ENCODE peak calls at places on chromosomes 5 and 9, in nine cellular contexts. Q is GM12892, H is ureter, M is adipocyte, P is skeletal muscle cell, S is brain microvascular endothelial cell, R is dorsolateral prefrontal cortex, N is upper lobe of right lung, K is NCI-H510A treated with DMSO at 0.1 percent for 48 hours. V is an unnamed sample.
A peak's percentile ranks its signal among the peaks of the same experiment; 100 is the strongest.

GRCh38 chr5:72760259-72760658 is 56.2 kb upstream of the TNPO1 start:
- DNase-seq in K (no peak), Q (no peak), S (peak; percentile 50), P (no peak), M (peak; percentile 12), N (no peak), R (no peak), H (no peak), V (peak; percentile 6)

GRCh38 chr5:26121343-26121742 is 917.0 kb downstream of the CDH9 start:
- DNase-seq in R (no peak), P (no peak), M (no peak), H (no peak), N (no peak), Q (no peak), S (no peak), K (no peak), V (no peak)

GRCh38 chr9:15824310-15824709 is 271.5 kb downstream of the CCDC171 start:
- DNase-seq in M (peak; percentile 36), S (peak; percentile 12), P (peak; percentile 1), R (no peak), N (no peak), K (no peak), H (no peak), Q (no peak), V (peak; percentile 45)

GRCh38 chr5:83726912-83727311 is 6.3 kb upstream of the HAPLN1 start:
- DNase-seq in H (no peak), N (no peak), Q (no peak), P (no peak), R (no peak), K (no peak), M (peak; percentile 50), S (peak; percentile 25), V (no peak)

GRCh38 chr9:128002959-128003358 is 22.2 kb upstream of the EEIG1 start:
- DNase-seq in H (no peak), S (no peak), M (no peak), P (no peak), N (no peak), R (no peak), Q (no peak), K (no peak), V (no peak)

GRCh38 chr5:173789031-173789920 is 98.9 kb upstream of the CPEB4 start:
- DNase-seq in R (no peak), Q (no peak), K (no peak), P (peak; percentile 64), N (peak; percentile 79), S (peak; percentile 83), H (no peak), M (peak; percentile 72), V (peak; percentile 82)

GRCh38 chr9:129823163-129823933 is 588 bp downstream of the TOR1A start:
- DNase-seq in N (peak; percentile 72), S (no peak), H (no peak), P (no peak), Q (peak; percentile 44), K (no peak), R (no peak), M (peak; percentile 50), V (peak; percentile 35)

GRCh38 chr5:39080597-39081204 is 6.5 kb upstream of the RICTOR start:
- DNase-seq in P (no peak), H (no peak), K (peak; percentile 45), R (peak; percentile 30), S (peak; percentile 25), N (no peak), Q (no peak), M (peak; percentile 88), V (peak; percentile 74)

GRCh38 chr9:135126480-135127187 is 39.2 kb downstream of the OLFM1 start:
- DNase-seq in R (peak; percentile 76), H (no peak), N (no peak), P (no peak), S (no peak), Q (no peak), K (no peak), M (no peak), V (peak; percentile 60)

GRCh38 chr5:154046486-154046885 is 7.7 kb downstream of the MFAP3 start:
- DNase-seq in M (no peak), K (no peak), R (no peak), P (no peak), S (no peak), H (no peak), Q (no peak), N (no peak), V (no peak)

GRCh38 chr5:177434437-177434836 is 8.0 kb downstream of the GRK6 start:
- DNase-seq in R (no peak), S (no peak), P (no peak), H (no peak), Q (no peak), N (no peak), K (no peak), M (no peak), V (no peak)

GRCh38 chr5:174145821-174146220 is 100.3 kb downstream of the NSG2 start:
- DNase-seq in Q (no peak), M (no peak), R (peak; percentile 46), K (peak; percentile 50), S (no peak), P (no peak), N (no peak), H (no peak), V (no peak)

GRCh38 chr9:138063033-138063432 is 185.5 kb downstream of the CACNA1B start:
- DNase-seq in M (no peak), P (no peak), Q (no peak), H (no peak), N (peak; percentile 22), K (no peak), S (no peak), R (no peak), V (no peak)

GRCh38 chr9:4297151-4297794 is 2.6 kb downstream of the GLIS3 start:
- DNase-seq in R (no peak), M (peak; percentile 89), H (peak; percentile 84), S (peak; percentile 88), Q (peak; percentile 18), K (peak; percentile 9), N (peak; percentile 86), P (peak; percentile 70), V (peak; percentile 83)

GRCh38 chr5:160957312-160957711 is 105.3 kb upstream of the ATP10B start:
- DNase-seq in H (no peak), K (no peak), R (no peak), S (no peak), P (no peak), M (no peak), Q (no peak), N (no peak), V (no peak)

GRCh38 chr5:159459951-159460538 is 129.8 kb upstream of the IL12B start:
- DNase-seq in N (no peak), H (no peak), M (peak; percentile 51), R (no peak), S (peak; percentile 36), P (peak; percentile 40), Q (no peak), K (no peak), V (peak; percentile 34)

GRCh38 chr5:159240301-159240870 is 22.7 kb upstream of the UBLCP1 start:
- DNase-seq in M (peak; percentile 32), H (no peak), K (no peak), N (no peak), P (no peak), R (no peak), S (peak; percentile 66), Q (no peak), V (no peak)

GRCh38 chr9:133088146-133088750 is 26.5 kb downstream of the CEL start:
- DNase-seq in N (peak; percentile 52), Q (no peak), K (no peak), R (no peak), P (no peak), S (no peak), M (no peak), H (no peak), V (no peak)

GRCh38 chr5:624118-624950 is 12.2 kb downstream of the CEP72 start:
- DNase-seq in K (no peak), N (peak; percentile 54), P (no peak), R (no peak), H (no peak), M (no peak), Q (no peak), S (no peak), V (no peak)

GRCh38 chr5:1011226-1011631 is 2.6 kb downstream of the NKD2 start:
- DNase-seq in P (no peak), H (peak; percentile 43), M (no peak), R (no peak), Q (peak; percentile 80), K (peak; percentile 84), S (no peak), N (peak; percentile 74), V (no peak)

GRCh38 chr9:70829591-70830265 is 291.7 kb downstream of the TRPM3 start:
- DNase-seq in H (no peak), P (no peak), M (no peak), S (no peak), K (no peak), Q (no peak), R (no peak), N (no peak), V (no peak)

GRCh38 chr9:134436356-134436717 is 110.1 kb downstream of the RXRA start:
- DNase-seq in N (no peak), Q (no peak), R (peak; percentile 37), P (no peak), K (no peak), S (no peak), M (no peak), H (no peak), V (no peak)

GRCh38 chr5:52846443-52846842 is 58.7 kb downstream of the ITGA1 start:
- DNase-seq in S (no peak), N (no peak), Q (no peak), K (no peak), M (peak; percentile 67), P (no peak), R (no peak), H (no peak), V (peak; percentile 39)

GRCh38 chr5:52665544-52665943 is 122.2 kb upstream of the ITGA1 start:
- DNase-seq in Q (no peak), P (peak; percentile 33), K (no peak), N (no peak), R (no peak), H (no peak), S (peak; percentile 68), M (no peak), V (no peak)

GRCh38 chr9:92656537-92656925 is 13.4 kb downstream of the IPPK start:
- DNase-seq in K (no peak), S (no peak), P (no peak), N (no peak), R (no peak), Q (no peak), M (no peak), H (no peak), V (no peak)

V was measured in fibroblast of gingiva.